ENCODE peak calls at places on chromosomes 11 and 22, in nine cellular contexts. One of them, this sample, is unnamed.

GRCh38 chr11:19087658-19088057 is 27.1 kb upstream of the MRGPRX2 start:
- DNase-seq in GM13976: no peak
- DNase-seq in NCI-H1092: no peak
- DNase-seq in sciatic nerve: no peak
- DNase-seq in aorta: no peak
- DNase-seq in activated naive CD4-positive, alpha-beta T cell treated with anti-CD3 and anti-CD28 coated beads for 36 hours: no peak
- DNase-seq in SHP77 treated with DMSO at 0.1 percent for 48 hours: no peak
- DNase-seq in H54: peak; percentile 33
- DNase-seq in PC-3: peak; percentile 92
- DNase-seq in this sample: no peak

GRCh38 chr11:69417211-69418085 is 64.0 kb upstream of the LINC01488 start:
- DNase-seq in GM13976: no peak
- DNase-seq in NCI-H1092: no peak
- DNase-seq in sciatic nerve: no peak
- DNase-seq in aorta: no peak
- DNase-seq in activated naive CD4-positive, alpha-beta T cell treated with anti-CD3 and anti-CD28 coated beads for 36 hours: no peak
- DNase-seq in SHP77 treated with DMSO at 0.1 percent for 48 hours: no peak
- DNase-seq in H54: no peak
- DNase-seq in PC-3: no peak
- DNase-seq in this sample: no peak

GRCh38 chr11:76707293-76707825 is 36.8 kb upstream of the LRRC32 start:
- DNase-seq in GM13976: no peak
- DNase-seq in NCI-H1092: no peak
- DNase-seq in sciatic nerve: no peak
- DNase-seq in aorta: no peak
- DNase-seq in activated naive CD4-positive, alpha-beta T cell treated with anti-CD3 and anti-CD28 coated beads for 36 hours: no peak
- DNase-seq in SHP77 treated with DMSO at 0.1 percent for 48 hours: no peak
- DNase-seq in H54: no peak
- DNase-seq in PC-3: no peak
- DNase-seq in this sample: no peak

GRCh38 chr11:46200537-46201281 is 76.8 kb upstream of the CREB3L1 start:
- DNase-seq in GM13976: no peak
- DNase-seq in NCI-H1092: no peak
- DNase-seq in sciatic nerve: no peak
- DNase-seq in aorta: no peak
- DNase-seq in activated naive CD4-positive, alpha-beta T cell treated with anti-CD3 and anti-CD28 coated beads for 36 hours: no peak
- DNase-seq in SHP77 treated with DMSO at 0.1 percent for 48 hours: no peak
- DNase-seq in H54: peak; percentile 65
- DNase-seq in PC-3: peak; percentile 61
- DNase-seq in this sample: no peak

GRCh38 chr11:28009383-28009782 is 98.6 kb downstream of the KIF18A start:
- DNase-seq in GM13976: no peak
- DNase-seq in NCI-H1092: no peak
- DNase-seq in sciatic nerve: no peak
- DNase-seq in aorta: no peak
- DNase-seq in activated naive CD4-positive, alpha-beta T cell treated with anti-CD3 and anti-CD28 coated beads for 36 hours: no peak
- DNase-seq in SHP77 treated with DMSO at 0.1 percent for 48 hours: no peak
- DNase-seq in H54: no peak
- DNase-seq in PC-3: peak; percentile 59
- DNase-seq in this sample: no peak

GRCh38 chr11:43367382-43368178 is 8.9 kb downstream of the TTC17 start:
- DNase-seq in GM13976: no peak
- DNase-seq in NCI-H1092: no peak
- DNase-seq in sciatic nerve: no peak
- DNase-seq in aorta: no peak
- DNase-seq in activated naive CD4-positive, alpha-beta T cell treated with anti-CD3 and anti-CD28 coated beads for 36 hours: no peak
- DNase-seq in SHP77 treated with DMSO at 0.1 percent for 48 hours: no peak
- DNase-seq in H54: no peak
- DNase-seq in PC-3: no peak
- DNase-seq in this sample: no peak

GRCh38 chr22:47995718-47996117 is 1233.3 kb downstream of the TBC1D22A start:
- DNase-seq in GM13976: no peak
- DNase-seq in NCI-H1092: no peak
- DNase-seq in sciatic nerve: no peak
- DNase-seq in aorta: no peak
- DNase-seq in activated naive CD4-positive, alpha-beta T cell treated with anti-CD3 and anti-CD28 coated beads for 36 hours: no peak
- DNase-seq in SHP77 treated with DMSO at 0.1 percent for 48 hours: no peak
- DNase-seq in H54: no peak
- DNase-seq in PC-3: no peak
- DNase-seq in this sample: no peak

GRCh38 chr11:61131998-61132555 is 29.1 kb downstream of the VPS37C start:
- DNase-seq in GM13976: no peak
- DNase-seq in NCI-H1092: no peak
- DNase-seq in sciatic nerve: no peak
- DNase-seq in aorta: peak; percentile 49
- DNase-seq in activated naive CD4-positive, alpha-beta T cell treated with anti-CD3 and anti-CD28 coated beads for 36 hours: no peak
- DNase-seq in SHP77 treated with DMSO at 0.1 percent for 48 hours: no peak
- DNase-seq in H54: no peak
- DNase-seq in PC-3: no peak
- DNase-seq in this sample: no peak

GRCh38 chr22:24857576-24857975 is 51.6 kb downstream of the SGSM1 start:
- DNase-seq in GM13976: no peak
- DNase-seq in NCI-H1092: no peak
- DNase-seq in sciatic nerve: no peak
- DNase-seq in aorta: no peak
- DNase-seq in activated naive CD4-positive, alpha-beta T cell treated with anti-CD3 and anti-CD28 coated beads for 36 hours: no peak
- DNase-seq in SHP77 treated with DMSO at 0.1 percent for 48 hours: no peak
- DNase-seq in H54: no peak
- DNase-seq in PC-3: no peak
- DNase-seq in this sample: no peak